ENCODE peak calls at places on chromosomes 6 and 20, in nine cellular contexts. Z, A, M, K, N, E, P, D and U are unnamed samples.

GRCh38 chr6:145756170-145756662 is 20.9 kb upstream of the EPM2A start:
- DNase-seq in N (peak; percentile 39), M (no peak), E (peak; percentile 63), Z (no peak), K (no peak), D (no peak), P (no peak), A (no peak), U (no peak)

GRCh38 chr20:7113577-7114466 is 346.3 kb downstream of the BMP2 start:
- DNase-seq in A (peak; percentile 76), D (no peak), M (no peak), Z (no peak), N (peak; percentile 56), P (peak; percentile 18), E (no peak), K (peak; percentile 28), U (no peak)

GRCh38 chr20:25054995-25055629 is 2.8 kb downstream of the ACSS1 start:
- DNase-seq in D (peak; percentile 66), Z (no peak), N (no peak), E (no peak), A (no peak), K (peak; percentile 24), M (no peak), P (no peak), U (peak; percentile 13)

GRCh38 chr6:149079911-149080501 is 237.5 kb upstream of the TAB2 start:
- DNase-seq in Z (no peak), P (no peak), N (no peak), D (no peak), M (peak; percentile 65), A (no peak), E (no peak), K (no peak), U (no peak)

GRCh38 chr6:118319890-118320289 is 228.2 kb upstream of the PLN start:
- DNase-seq in P (no peak), D (no peak), A (no peak), N (no peak), Z (no peak), M (no peak), E (no peak), K (no peak), U (no peak)

GRCh38 chr20:21701171-21701876 is 4.1 kb upstream of the PAX1 start:
- DNase-seq in Z (peak; percentile 43), D (no peak), A (peak; percentile 85), P (no peak), E (no peak), M (no peak), K (no peak), N (no peak), U (no peak)

GRCh38 chr6:2165216-2165725 is 80.1 kb downstream of the GMDS start:
- DNase-seq in E (no peak), D (no peak), N (no peak), Z (no peak), P (no peak), K (no peak), A (no peak), M (no peak), U (no peak)

GRCh38 chr20:37291724-37292126 is 2.3 kb downstream of the MANBAL start:
- DNase-seq in N (no peak), M (no peak), E (no peak), P (no peak), K (no peak), Z (no peak), A (no peak), D (no peak), U (no peak)

GRCh38 chr6:147676468-147676867 is 168.0 kb downstream of the SAMD5 start:
- DNase-seq in K (no peak), E (no peak), D (no peak), P (no peak), A (no peak), M (no peak), N (no peak), Z (no peak), U (no peak)

GRCh38 chr6:135576055-135576454 is 78.5 kb upstream of the AHI1 start:
- DNase-seq in N (no peak), E (no peak), K (no peak), P (peak; percentile 2), D (no peak), A (no peak), Z (no peak), M (no peak), U (no peak)

GRCh38 chr6:140071115-140071514 is 696.7 kb upstream of the CITED2 start:
- DNase-seq in P (no peak), E (no peak), M (no peak), A (no peak), N (peak; percentile 24), D (no peak), Z (no peak), K (no peak), U (no peak)

GRCh38 chr6:144179817-144180216 is 29.5 kb downstream of the STX11 start:
- DNase-seq in Z (no peak), A (no peak), P (no peak), N (no peak), K (no peak), M (no peak), E (no peak), D (no peak), U (no peak)
- TF ChIP-seq POLR2AphosphoS5 in Z (no peak), A (no peak), P (no peak), N (no peak), K (no peak), M (no peak), E (no peak), D (no peak), U (no peak)

GRCh38 chr6:32847004-32847403 is 3.2 kb upstream of the PSMB8 start:
- DNase-seq in A (no peak), M (no peak), E (no peak), N (no peak), K (no peak), Z (no peak), D (no peak), P (no peak), U (no peak)

GRCh38 chr6:32843321-32843978 is 397 bp downstream of the PSMB8 start:
- DNase-seq in N (no peak), M (no peak), E (peak; percentile 47), A (no peak), Z (peak; percentile 93), D (no peak), K (no peak), P (no peak), U (peak; percentile 20)

GRCh38 chr6:32844839-32845372 is 1.1 kb upstream of the PSMB8 start:
- DNase-seq in A (no peak), Z (no peak), E (no peak), K (no peak), D (no peak), M (no peak), P (no peak), N (no peak), U (no peak)

GRCh38 chr6:32843979-32844838 is at the start of gene PSMB8:
- DNase-seq in N (peak; percentile 94), E (peak; percentile 93), P (peak; percentile 90), K (peak; percentile 99), D (peak; percentile 98), Z (peak; percentile 99), M (peak; percentile 95), A (peak; percentile 99), U (peak; percentile 99)

GRCh38 chr6:32845381-32845884 is 1.6 kb upstream of the PSMB8 start:
- DNase-seq in K (no peak), A (no peak), D (no peak), E (peak; percentile 68), P (no peak), M (no peak), N (no peak), Z (peak; percentile 87), U (peak; percentile 45)
- TF ChIP-seq POLR2AphosphoS5 in K (no peak), A (no peak), D (no peak), E (peak; percentile 24), P (no peak), M (no peak), N (no peak), Z (peak; percentile 85), U (no peak)

DNA sequence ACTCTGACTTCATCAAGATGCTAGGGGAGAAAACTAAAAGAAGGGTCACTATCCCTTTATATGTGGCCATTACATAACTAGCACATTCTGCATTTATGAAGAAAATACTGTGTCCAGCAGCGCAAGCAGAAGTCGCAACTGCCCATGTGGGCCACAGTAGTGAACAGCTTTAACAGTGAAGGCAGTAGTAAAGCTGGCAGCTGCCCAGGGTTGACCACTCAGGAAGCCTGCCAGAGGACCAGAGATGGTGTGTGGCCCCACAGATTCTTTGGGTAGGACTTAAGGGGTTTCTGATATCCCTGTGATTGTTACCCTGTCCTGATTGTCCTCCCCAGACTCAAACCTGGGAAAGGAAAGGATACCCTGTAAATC is 88.3 kb upstream of the NT5E start:
- DNase-seq in A (no peak), D (no peak), E (no peak), P (no peak), N (no peak), M (no peak), K (no peak), Z (no peak), U (no peak)
- TF ChIP-seq POLR2AphosphoS5 in A (no peak), D (no peak), E (no peak), P (no peak), N (no peak), M (no peak), K (no peak), Z (no peak), U (no peak)

DNA sequence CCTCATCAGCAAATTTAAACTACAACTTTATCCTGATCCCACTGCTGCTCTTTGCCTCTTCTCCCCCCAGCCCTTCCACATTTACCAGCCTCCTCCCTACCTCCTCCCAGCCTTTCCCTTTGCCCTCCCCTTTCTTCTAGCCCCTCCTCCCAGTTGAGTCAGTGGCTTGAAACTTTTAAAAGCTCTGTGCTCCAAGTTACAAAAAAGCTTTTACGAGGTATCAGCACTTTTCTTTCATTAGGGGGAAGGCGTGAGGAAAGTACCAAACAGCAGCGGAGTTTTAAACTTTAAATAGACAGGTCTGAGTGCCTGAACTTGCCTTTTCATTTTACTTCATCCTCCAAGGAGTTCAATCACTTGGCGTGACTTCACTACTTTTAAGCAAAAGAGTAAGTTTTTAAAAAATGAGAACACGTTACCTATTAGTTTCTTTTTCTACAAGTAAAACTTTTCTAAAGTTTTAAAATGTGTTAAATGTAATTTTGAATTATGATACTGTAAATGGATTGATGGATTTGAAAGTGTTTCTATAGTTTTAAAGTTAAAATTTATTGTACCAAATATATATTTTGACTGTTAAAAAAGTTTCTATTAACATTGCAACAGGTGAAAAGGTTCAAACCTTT is at the start of gene GJA1:
- DNase-seq in P (peak; percentile 74), E (no peak), Z (no peak), K (no peak), N (peak; percentile 22), D (no peak), M (no peak), A (peak; percentile 92), U (peak; percentile 12)
- TF ChIP-seq POLR2AphosphoS5 in P (no peak), E (no peak), Z (no peak), K (peak; percentile 56), N (peak; percentile 84), D (no peak), M (no peak), A (peak; percentile 98), U (peak; percentile 58)